ENCODE peak calls at places on chromosome 9, in nine cellular contexts. Y is IMR-90, L is mammary epithelial cell, F is AG04450, C is PC-3, R is left ventricle myocardium inferior, N is sigmoid colon, Q is astrocyte, T is hepatocyte. M is an unnamed sample.

GRCh38 chr9:130623466-130623865 is 40.9 kb upstream of the PRDM12 start:
- DNase-seq in Y (no peak), L (no peak), F (no peak), C (no peak), R (no peak), N (no peak), Q (no peak), T (no peak), M (no peak)

GRCh38 chr9:110912701-110913291 is 125.5 kb downstream of the LPAR1 start:
- DNase-seq in Y (peak; percentile 80), L (no peak), F (no peak), C (peak; percentile 54), R (no peak), N (no peak), Q (peak; percentile 36), T (no peak), M (no peak)

GRCh38 chr9:37010976-37011375 is 23.1 kb downstream of the PAX5 start:
- DNase-seq in Y (no peak), L (no peak), F (no peak), C (no peak), R (no peak), N (no peak), Q (no peak), T (no peak), M (no peak)

GRCh38 chr9:129407905-129408452 is 212.9 kb downstream of the C9orf50 start:
- DNase-seq in Y (no peak), L (no peak), F (no peak), C (no peak), R (peak; percentile 5), N (no peak), Q (no peak), T (no peak), M (no peak)

GRCh38 chr9:5667391-5667790 is 38.5 kb downstream of the RIC1 start:
- DNase-seq in Y (no peak), L (no peak), F (no peak), C (no peak), R (no peak), N (no peak), Q (no peak), T (no peak), M (no peak)

GRCh38 chr9:128409998-128410397 is 10.7 kb upstream of the CERCAM start:
- DNase-seq in Y (no peak), L (peak; percentile 23), F (no peak), C (peak; percentile 43), R (no peak), N (no peak), Q (no peak), T (no peak), M (no peak)

GRCh38 chr9:10855847-10856246 is 243.0 kb upstream of the PTPRD start:
- DNase-seq in Y (no peak), L (no peak), F (no peak), C (peak; percentile 14), R (no peak), N (no peak), Q (no peak), T (peak; percentile 44), M (peak; percentile 6)

GRCh38 chr9:95336281-95336680 is 18.8 kb upstream of the FANCC start:
- DNase-seq in Y (no peak), L (no peak), F (no peak), C (no peak), R (no peak), N (no peak), Q (no peak), T (peak; percentile 22), M (no peak)

DNA sequence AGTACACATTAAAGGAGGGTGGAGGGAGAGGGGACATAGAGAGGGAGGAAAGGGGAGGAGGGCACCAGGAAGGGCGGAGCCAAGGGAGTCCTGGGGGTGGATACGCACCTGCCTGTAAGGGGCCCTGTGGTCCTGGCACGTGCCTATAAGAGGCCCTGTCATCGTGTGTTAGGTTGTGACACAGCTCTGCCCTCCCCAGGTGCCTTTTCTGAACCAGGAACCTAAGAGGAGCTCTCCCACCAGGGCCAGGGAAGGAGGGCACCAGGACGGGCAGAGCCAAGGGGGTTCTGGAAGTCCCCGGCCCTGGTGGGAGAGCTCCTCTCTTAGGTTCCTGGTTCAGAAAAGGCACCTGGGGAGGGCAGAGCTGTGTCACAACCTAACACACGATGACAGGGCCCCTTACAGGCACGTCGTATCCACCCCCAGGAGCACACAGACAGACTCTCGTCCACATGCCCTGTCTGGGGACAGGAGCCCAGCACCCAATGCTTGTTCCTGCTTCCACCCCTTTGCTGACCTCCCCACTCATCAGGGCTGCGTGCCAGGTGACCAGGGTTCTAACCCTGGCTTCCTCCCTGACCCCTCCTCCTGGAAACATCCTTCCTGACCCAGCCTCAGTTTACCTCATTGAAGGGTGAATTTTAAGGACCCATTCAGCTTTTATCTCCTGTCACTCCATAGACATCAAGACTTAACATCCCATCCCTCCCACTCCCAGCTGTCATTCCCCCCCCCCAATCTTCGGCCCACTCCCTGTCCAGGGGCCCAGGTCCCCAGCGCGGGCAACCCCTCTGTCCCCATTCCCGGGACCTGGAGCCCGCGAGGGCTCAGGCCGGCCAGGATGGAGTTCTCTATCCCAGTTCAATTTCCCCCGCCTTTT is 12.9 kb upstream of the OLFM1 start:
- DNase-seq in Y (no peak), L (no peak), F (no peak), C (no peak), R (no peak), N (peak; percentile 57), Q (no peak), T (no peak), M (no peak)
- H3K4me3 ChIP-seq in Y (no peak overlapping the region), L (no peak overlapping the region), F (no peak overlapping the region), C (no peak overlapping the region), R (peak overlapping the region; percentile 73), N (peak overlapping the region; percentile 37), Q (no peak overlapping the region), T (no peak overlapping the region), M (no peak overlapping the region)

GRCh38 chr9:125758986-125759811 is 12.0 kb downstream of the PBX3 start:
- DNase-seq in Y (no peak), L (no peak), F (no peak), C (peak; percentile 44), R (peak; percentile 22), N (peak; percentile 66), Q (no peak), T (no peak), M (no peak)
- TF ChIP-seq CTCF in Y (no peak), L (no peak), F (no peak), C (no peak), R (no peak), N (no peak), Q (no peak), T (no peak), M (no peak)

GRCh38 chr9:132588501-132589147 is 6.2 kb downstream of the BARHL1 start:
- DNase-seq in Y (no peak), L (no peak), F (no peak), C (no peak), R (no peak), N (no peak), Q (no peak), T (no peak), M (no peak)

GRCh38 chr9:132591244-132591643 is 8.8 kb downstream of the BARHL1 start:
- DNase-seq in Y (no peak), L (no peak), F (no peak), C (no peak), R (no peak), N (no peak), Q (no peak), T (no peak), M (no peak)

GRCh38 chr9:132590318-132591182 is 8.1 kb downstream of the BARHL1 start:
- DNase-seq in Y (no peak), L (no peak), F (no peak), C (no peak), R (no peak), N (no peak), Q (no peak), T (no peak), M (no peak)

GRCh38 chr9:132589148-132590036 is 7.0 kb downstream of the BARHL1 start:
- DNase-seq in Y (no peak), L (no peak), F (no peak), C (no peak), R (no peak), N (no peak), Q (no peak), T (no peak), M (no peak)

DNA sequence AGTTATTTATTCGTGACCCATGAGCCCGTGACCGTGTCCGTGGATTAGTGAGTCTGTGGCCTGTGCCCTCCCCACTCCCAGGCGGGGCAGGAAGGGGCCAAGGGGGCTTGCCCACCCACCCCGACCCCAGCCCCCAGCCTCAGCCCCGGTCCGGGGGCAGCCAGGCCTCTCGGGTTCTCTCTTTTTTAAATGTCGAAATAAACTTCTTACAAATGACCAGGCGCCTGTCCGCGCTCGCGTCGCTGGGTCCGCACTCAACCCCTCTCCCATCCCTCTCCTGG is 7.6 kb downstream of the BARHL1 start:
- DNase-seq in Y (no peak), L (no peak), F (no peak), C (no peak), R (no peak), N (no peak), Q (no peak), T (no peak), M (no peak)
- H3K27me3 ChIP-seq in Y (peaks cover 71% of the 10 kb centered on the region), L (peaks cover 37% of the 10 kb centered on the region), F (peaks cover 70% of the 10 kb centered on the region), C (no peaks in the 10 kb centered on the region), R (peaks cover 79% of the 10 kb centered on the region), N (peaks cover 85% of the 10 kb centered on the region), Q (peaks cover 72% of the 10 kb centered on the region), T (peaks cover 90% of the 10 kb centered on the region), M (peaks cover 58% of the 10 kb centered on the region)

GRCh38 chr9:123584202-123585176 is 228.5 kb downstream of the CRB2 start:
- DNase-seq in Y (no peak), L (no peak), F (no peak), C (no peak), R (no peak), N (no peak), Q (no peak), T (no peak), M (no peak)

GRCh38 chr9:123591283-123591682 is 235.3 kb downstream of the CRB2 start:
- DNase-seq in Y (no peak), L (no peak), F (no peak), C (no peak), R (no peak), N (no peak), Q (no peak), T (no peak), M (no peak)

GRCh38 chr9:123589666-123590239 is 233.8 kb downstream of the CRB2 start:
- DNase-seq in Y (no peak), L (no peak), F (no peak), C (no peak), R (no peak), N (no peak), Q (no peak), T (no peak), M (no peak)

GRCh38 chr9:123590499-123590898 is 234.5 kb downstream of the CRB2 start:
- DNase-seq in Y (no peak), L (no peak), F (no peak), C (no peak), R (no peak), N (no peak), Q (no peak), T (no peak), M (no peak)

DNA sequence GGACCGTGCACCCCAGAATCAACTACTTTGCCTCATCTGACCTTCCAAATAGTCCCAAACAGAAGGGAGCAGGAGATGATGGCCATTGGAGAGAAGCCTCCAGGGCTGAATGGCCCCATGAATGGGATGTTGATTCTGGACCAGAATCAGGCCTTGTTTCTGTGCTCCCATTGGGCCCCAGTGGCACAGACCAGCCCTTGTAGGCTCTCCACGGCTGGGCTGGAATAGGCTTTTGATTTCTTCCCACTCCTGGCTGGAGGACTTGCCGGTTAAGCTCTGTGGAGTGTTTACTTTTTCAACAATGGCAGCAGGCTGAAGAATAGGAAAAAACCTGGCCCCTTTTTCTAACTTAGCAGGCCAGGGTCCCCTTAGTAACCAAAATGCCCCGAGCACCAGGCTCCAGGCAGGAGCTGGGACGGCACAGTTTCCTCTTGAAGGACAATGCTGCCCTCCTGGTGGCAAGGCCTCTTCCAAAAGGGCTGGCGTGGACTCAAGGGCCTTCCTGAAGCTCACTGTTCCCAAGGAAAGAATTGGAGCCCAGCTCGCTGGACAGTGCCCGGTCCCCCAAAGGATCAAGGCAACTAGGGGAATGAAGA is 230.2 kb downstream of the CRB2 start:
- DNase-seq in Y (no peak), L (no peak), F (no peak), C (no peak), R (no peak), N (no peak), Q (no peak), T (no peak), M (no peak)
- H3K4me3 ChIP-seq in Y (no peak overlapping the region), L (no peak overlapping the region), F (no peak overlapping the region), C (no peak overlapping the region), R (no peak overlapping the region), N (no peak overlapping the region), Q (no peak overlapping the region), T (no peak overlapping the region), M (no peak overlapping the region)